ENCODE peak calls at places on chromosome 11, in ten cellular contexts. J, D, Y, E, Q, N, H, F, L and A are unnamed samples.

GRCh38 chr11:1997755-1998154 is at the start of gene H19:
- DNase-seq in Y (no peak), F (no peak), N (no peak), Q (no peak), L (no peak), D (no peak), J (no peak), H (no peak), E (no peak), A (no peak)

GRCh38 chr11:69443968-69444364 is 37.5 kb upstream of the LINC01488 start:
- DNase-seq in L (no peak), D (no peak), Y (no peak), N (no peak), F (peak), E (no peak), H (peak), Q (peak), J (no peak), A (no peak)

GRCh38 chr11:86737752-86738151 is 62.6 kb upstream of the PRSS23 start:
- DNase-seq in J (no peak), N (no peak), H (peak), D (peak), E (no peak), Y (no peak), Q (peak), L (no peak), F (no peak), A (no peak)

GRCh38 chr11:1412377-1413095 is 22.8 kb downstream of the BRSK2 start:
- DNase-seq in F (no peak), J (no peak), N (no peak), Y (no peak), H (no peak), E (no peak), D (no peak), Q (no peak), L (no peak), A (no peak)

GRCh38 chr11:102680945-102681344 is 24.6 kb downstream of the MMP27 start:
- DNase-seq in E (no peak), Y (no peak), F (no peak), L (no peak), J (no peak), H (no peak), N (no peak), Q (peak), D (peak), A (no peak)

GRCh38 chr11:76599041-76600013 is 71.2 kb downstream of the LRRC32 start:
- DNase-seq in E (no peak), Q (peak), Y (peak), F (no peak), L (no peak), D (no peak), H (peak), N (no peak), J (no peak), A (no peak)

GRCh38 chr11:19954899-19955298 is 205.4 kb downstream of the DBX1 start:
- DNase-seq in Q (peak), L (no peak), H (no peak), J (no peak), D (peak), E (no peak), N (no peak), Y (no peak), F (no peak), A (no peak)

GRCh38 chr11:67634366-67635230 is 4.9 kb upstream of the NUDT8 start:
- DNase-seq in N (no peak), Y (peak), F (no peak), L (peak), Q (no peak), J (no peak), E (no peak), D (no peak), H (no peak), A (no peak)

GRCh38 chr11:117872962-117873827 is 3.3 kb downstream of the FXYD6 start:
- DNase-seq in H (no peak), J (no peak), E (no peak), L (no peak), F (no peak), Q (no peak), N (no peak), D (no peak), Y (no peak), A (no peak)

GRCh38 chr11:94025695-94026394 is 4.7 kb downstream of the HEPHL1 start:
- DNase-seq in L (no peak), F (no peak), E (no peak), J (no peak), H (peak), Y (no peak), N (no peak), D (peak), Q (peak), A (no peak)

GRCh38 chr11:57761301-57762234 is at the start of gene CTNND1:
- DNase-seq in L (peak), E (no peak), F (peak), J (no peak), N (peak), D (peak), Q (peak), H (peak), Y (peak), A (peak)

GRCh38 chr11:72683782-72684200 is 9.6 kb upstream of the PDE2A start:
- DNase-seq in Q (peak), N (no peak), H (peak), J (peak), Y (peak), D (peak), L (peak), E (no peak), F (peak), A (peak)

DNA sequence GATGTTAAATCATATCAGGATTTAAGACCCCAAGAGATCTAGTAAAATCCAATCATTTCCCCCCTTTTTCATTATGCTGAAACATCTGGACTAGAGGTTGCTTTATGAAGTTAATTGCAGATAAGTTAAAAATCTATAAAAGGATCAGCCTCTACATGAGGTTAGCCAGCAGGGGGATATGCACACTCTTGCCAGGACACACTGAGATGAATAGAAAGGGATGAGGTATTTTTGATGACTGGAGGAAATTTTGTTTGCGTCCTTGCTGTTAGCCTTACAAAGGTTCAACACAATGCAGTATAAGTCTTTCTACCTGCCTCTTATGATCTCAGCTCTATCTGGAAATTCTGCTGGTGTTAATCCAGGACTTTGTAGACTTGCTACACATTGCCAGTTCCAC is 1034.3 kb downstream of the LRRC4C start:
- DNase-seq in N (no peak), E (no peak), F (no peak), L (no peak), H (no peak), D (no peak), J (no peak), Y (no peak), Q (no peak), A (no peak)
- TF ChIP-seq CTCF in N (no peak), E (no peak), F (no peak), L (no peak), H (no peak), D (no peak), J (no peak), Y (no peak), Q (no peak), A (no peak)

GRCh38 chr11:82995754-82996398 is 75.8 kb downstream of the RAB30 start:
- DNase-seq in Q (peak), L (no peak), H (no peak), F (no peak), J (no peak), E (no peak), D (peak), Y (no peak), N (no peak), A (no peak)
- H3K27ac ChIP-seq in Q (peak), L (peak), H (no peak), F (no peak), J (no peak), E (peak), D (no peak), Y (no peak), N (no peak), A (peak)

DNA sequence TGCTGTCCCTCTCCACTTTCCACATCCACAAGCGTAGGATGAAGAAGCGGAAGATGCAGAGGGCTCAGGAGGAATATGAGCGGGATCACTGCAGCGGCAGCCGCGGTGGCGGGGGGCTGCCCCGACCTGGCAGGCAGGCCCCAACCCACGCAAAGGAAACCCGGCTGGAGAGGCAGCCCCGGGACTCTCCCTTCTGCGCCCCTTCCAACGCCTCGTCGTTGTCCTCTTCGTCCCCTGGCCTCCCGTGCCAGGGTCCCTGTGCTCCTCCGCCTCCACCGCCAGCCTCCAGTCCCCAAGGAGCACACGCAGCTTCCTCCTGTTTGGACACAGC is 1.8 kb downstream of the C11orf87 start:
- DNase-seq in F (no peak), E (no peak), Y (no peak), H (no peak), L (no peak), J (no peak), N (no peak), D (no peak), Q (no peak), A (no peak)
- H3K4me3 ChIP-seq in F (peak), E (no peak), Y (no peak), H (peak), L (no peak), J (no peak), N (peak), D (peak), Q (peak), A (peak)

GRCh38 chr11:13324141-13324540 is 46.6 kb downstream of the BMAL1 start:
- DNase-seq in Q (no peak), L (no peak), H (no peak), Y (no peak), D (no peak), J (no peak), N (no peak), F (no peak), E (no peak), A (no peak)

GRCh38 chr11:13327421-13327820 is 49.8 kb downstream of the BMAL1 start:
- DNase-seq in D (no peak), Q (no peak), Y (peak), E (no peak), N (no peak), F (no peak), H (no peak), L (no peak), J (no peak), A (no peak)

GRCh38 chr11:13321431-13321830 is 43.8 kb downstream of the BMAL1 start:
- DNase-seq in Q (no peak), N (no peak), D (no peak), H (no peak), F (no peak), J (no peak), E (no peak), L (no peak), Y (no peak), A (no peak)

GRCh38 chr11:13328276-13328675 is 50.7 kb downstream of the BMAL1 start:
- DNase-seq in H (no peak), D (no peak), E (no peak), Y (no peak), Q (no peak), N (no peak), J (no peak), L (no peak), F (no peak), A (no peak)

GRCh38 chr11:13324709-13325108 is 47.1 kb downstream of the BMAL1 start:
- DNase-seq in H (no peak), F (no peak), D (no peak), N (no peak), E (no peak), Q (no peak), L (no peak), J (no peak), Y (no peak), A (peak)
- TF ChIP-seq CTCF in H (no peak), F (no peak), D (no peak), N (no peak), E (no peak), Q (no peak), L (no peak), J (no peak), Y (no peak), A (no peak)

GRCh38 chr11:12434255-12434654 is 56.9 kb downstream of the PARVA start:
- DNase-seq in H (peak), Y (no peak), N (no peak), D (peak), J (no peak), E (no peak), Q (no peak), L (no peak), F (no peak), A (no peak)
- H3K27ac ChIP-seq in H (peak), Y (peak), N (peak), D (peak), J (no peak), E (peak), Q (peak), L (peak), F (no peak), A (peak)

DNA sequence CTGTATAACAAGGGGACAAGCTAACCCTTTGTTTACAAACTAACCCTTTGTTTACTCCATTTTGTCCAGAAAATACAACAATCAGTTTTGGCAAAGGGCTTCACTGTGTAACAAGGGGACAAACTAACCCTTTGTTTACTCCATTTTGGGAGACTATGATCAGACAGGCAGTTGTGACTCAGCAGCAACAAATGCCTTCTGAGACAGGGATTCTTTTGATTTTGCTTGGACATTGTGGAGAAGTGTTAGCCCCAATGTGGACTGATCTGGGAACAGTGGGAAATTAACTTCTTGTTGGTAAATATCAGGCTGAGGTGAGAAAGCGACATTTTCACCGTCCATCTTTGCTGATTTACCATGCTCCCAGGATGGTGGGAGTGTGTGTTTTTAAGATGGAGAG is 983 bp downstream of the EHF start:
- DNase-seq in L (no peak), H (no peak), Q (no peak), Y (no peak), N (no peak), E (no peak), F (no peak), J (no peak), D (no peak), A (no peak)
- H3K4me3 ChIP-seq in L (peak), H (no peak), Q (no peak), Y (no peak), N (no peak), E (peak), F (peak), J (no peak), D (no peak), A (no peak)

GRCh38 chr11:89201138-89201537 is 23.5 kb downstream of the TYR start:
- DNase-seq in F (no peak), J (no peak), E (no peak), Y (no peak), N (no peak), D (no peak), Q (no peak), L (no peak), H (no peak), A (no peak)

GRCh38 chr11:89203814-89204213 is 26.1 kb downstream of the TYR start:
- DNase-seq in Y (no peak), L (no peak), D (no peak), F (no peak), H (no peak), N (no peak), Q (no peak), J (no peak), E (no peak), A (no peak)

GRCh38 chr11:89205378-89205777 is 27.7 kb downstream of the TYR start:
- DNase-seq in Q (no peak), D (no peak), H (no peak), J (no peak), L (no peak), Y (no peak), N (no peak), F (no peak), E (no peak), A (no peak)
- TF ChIP-seq CTCF in Q (no peak), D (no peak), H (no peak), J (no peak), L (no peak), Y (no peak), N (no peak), F (no peak), E (no peak), A (no peak)

GRCh38 chr11:83069441-83070043 is 2.2 kb downstream of the RAB30 start:
- DNase-seq in E (no peak), J (no peak), N (no peak), Q (peak), Y (peak), D (no peak), L (no peak), H (no peak), F (no peak), A (no peak)
- H3K27ac ChIP-seq in E (peak), J (no peak), N (peak), Q (no peak), Y (peak), D (peak), L (no peak), H (peak), F (no peak), A (peak)

GRCh38 chr11:28152743-28153142 is 44.6 kb downstream of the METTL15 start:
- DNase-seq in D (no peak), H (no peak), N (no peak), F (no peak), Q (no peak), Y (no peak), E (no peak), J (no peak), L (no peak), A (no peak)
- H3K4me3 ChIP-seq in D (no peak), H (no peak), N (no peak), F (no peak), Q (no peak), Y (no peak), E (no peak), J (no peak), L (no peak), A (no peak)

GRCh38 chr11:16883179-16883578 is 131.0 kb downstream of the PLEKHA7 start:
- DNase-seq in N (no peak), J (no peak), Y (peak), Q (no peak), D (no peak), F (no peak), H (no peak), E (no peak), L (peak), A (no peak)

GRCh38 chr11:16879690-16880089 is 134.5 kb downstream of the PLEKHA7 start:
- DNase-seq in J (no peak), Y (no peak), E (no peak), F (no peak), N (no peak), Q (no peak), L (no peak), H (no peak), D (no peak), A (no peak)

GRCh38 chr11:16880184-16880583 is 134.0 kb downstream of the PLEKHA7 start:
- DNase-seq in Q (no peak), L (no peak), E (no peak), H (no peak), D (no peak), F (no peak), Y (no peak), J (no peak), N (no peak), A (no peak)

GRCh38 chr11:16881766-16882165 is 132.4 kb downstream of the PLEKHA7 start:
- DNase-seq in J (no peak), Y (no peak), F (no peak), Q (no peak), E (no peak), D (no peak), L (no peak), N (no peak), H (no peak), A (no peak)

GRCh38 chr11:16881074-16881709 is 133.0 kb downstream of the PLEKHA7 start:
- DNase-seq in J (no peak), H (peak), F (peak), N (no peak), Q (peak), D (peak), L (no peak), Y (no peak), E (no peak), A (no peak)
- TF ChIP-seq CTCF in J (no peak), H (peak), F (peak), N (peak), Q (peak), D (peak), L (no peak), Y (no peak), E (peak), A (peak)